ENCODE peak calls at places on chromosomes 2 and 18, in six cellular contexts. One of them, this sample, is unnamed.

GRCh38 chr2:235105821-235106359 is 154.1 kb downstream of the SH3BP4 start:
- DNase-seq in nephron progenitor cell: no peak
- DNase-seq in NCI-H1092 treated with DMSO at 0.1 percent for 48 hours: no peak
- DNase-seq in pancreas: no peak
- DNase-seq in AG09319: no peak
- DNase-seq in AG10803: no peak
- DNase-seq in this sample: no peak

GRCh38 chr18:26335139-26335933 is 109.1 kb downstream of the TAF4B start:
- DNase-seq in nephron progenitor cell: no peak
- DNase-seq in NCI-H1092 treated with DMSO at 0.1 percent for 48 hours: no peak
- DNase-seq in pancreas: no peak
- DNase-seq in AG09319: peak; percentile 19
- DNase-seq in AG10803: peak; percentile 20
- DNase-seq in this sample: peak; percentile 22

GRCh38 chr2:31138037-31138962 is at the start of gene GALNT14:
- DNase-seq in nephron progenitor cell: peak; percentile 79
- DNase-seq in NCI-H1092 treated with DMSO at 0.1 percent for 48 hours: peak; percentile 52
- DNase-seq in pancreas: peak; percentile 69
- DNase-seq in AG09319: peak; percentile 45
- DNase-seq in AG10803: peak; percentile 20
- DNase-seq in this sample: peak; percentile 79

GRCh38 chr18:50155406-50155805 is 39.5 kb downstream of the MYO5B start:
- DNase-seq in nephron progenitor cell: no peak
- DNase-seq in NCI-H1092 treated with DMSO at 0.1 percent for 48 hours: no peak
- DNase-seq in pancreas: no peak
- DNase-seq in AG09319: no peak
- DNase-seq in AG10803: no peak
- DNase-seq in this sample: no peak

GRCh38 chr2:189506514-189506976 is 65.3 kb downstream of the WDR75 start:
- DNase-seq in nephron progenitor cell: no peak
- DNase-seq in NCI-H1092 treated with DMSO at 0.1 percent for 48 hours: no peak
- DNase-seq in pancreas: no peak
- DNase-seq in AG09319: no peak
- DNase-seq in AG10803: no peak
- DNase-seq in this sample: no peak

GRCh38 chr2:106269591-106270291 is 75.6 kb upstream of the UXS1 start:
- DNase-seq in nephron progenitor cell: no peak
- DNase-seq in NCI-H1092 treated with DMSO at 0.1 percent for 48 hours: peak; percentile 64
- DNase-seq in pancreas: peak; percentile 95
- DNase-seq in AG09319: no peak
- DNase-seq in AG10803: no peak
- DNase-seq in this sample: no peak

GRCh38 chr2:70702711-70703395 is 65.1 kb downstream of the ADD2 start:
- DNase-seq in nephron progenitor cell: no peak
- DNase-seq in NCI-H1092 treated with DMSO at 0.1 percent for 48 hours: no peak
- DNase-seq in pancreas: no peak
- DNase-seq in AG09319: no peak
- DNase-seq in AG10803: no peak
- DNase-seq in this sample: no peak

GRCh38 chr2:45289997-45290673 is 280.9 kb upstream of the SIX2 start:
- DNase-seq in nephron progenitor cell: no peak
- DNase-seq in NCI-H1092 treated with DMSO at 0.1 percent for 48 hours: no peak
- DNase-seq in pancreas: no peak
- DNase-seq in AG09319: no peak
- DNase-seq in AG10803: no peak
- DNase-seq in this sample: no peak

GRCh38 chr18:8116346-8117007 is 492.8 kb upstream of the RAB12 start:
- DNase-seq in nephron progenitor cell: no peak
- DNase-seq in NCI-H1092 treated with DMSO at 0.1 percent for 48 hours: no peak
- DNase-seq in pancreas: no peak
- DNase-seq in AG09319: no peak
- DNase-seq in AG10803: peak; percentile 58
- DNase-seq in this sample: no peak

GRCh38 chr2:20615466-20616241 is 35.2 kb downstream of the HS1BP3 start:
- DNase-seq in nephron progenitor cell: no peak
- DNase-seq in NCI-H1092 treated with DMSO at 0.1 percent for 48 hours: no peak
- DNase-seq in pancreas: no peak
- DNase-seq in AG09319: no peak
- DNase-seq in AG10803: no peak
- DNase-seq in this sample: no peak

GRCh38 chr18:31487251-31488015 is 10.5 kb upstream of the DSG2 start:
- DNase-seq in nephron progenitor cell: no peak
- DNase-seq in NCI-H1092 treated with DMSO at 0.1 percent for 48 hours: no peak
- DNase-seq in pancreas: no peak
- DNase-seq in AG09319: no peak
- DNase-seq in AG10803: peak; percentile 71
- DNase-seq in this sample: no peak

GRCh38 chr18:56831988-56832387 is 180.8 kb downstream of the WDR7 start:
- DNase-seq in nephron progenitor cell: no peak
- DNase-seq in NCI-H1092 treated with DMSO at 0.1 percent for 48 hours: no peak
- DNase-seq in pancreas: no peak
- DNase-seq in AG09319: no peak
- DNase-seq in AG10803: no peak
- DNase-seq in this sample: no peak

GRCh38 chr2:104340162-104340561 is 513.8 kb upstream of the POU3F3 start:
- DNase-seq in nephron progenitor cell: no peak
- DNase-seq in NCI-H1092 treated with DMSO at 0.1 percent for 48 hours: no peak
- DNase-seq in pancreas: no peak
- DNase-seq in AG09319: no peak
- DNase-seq in AG10803: no peak
- DNase-seq in this sample: no peak

GRCh38 chr2:8452979-8453903 is 228.6 kb upstream of the ID2 start:
- DNase-seq in nephron progenitor cell: no peak
- DNase-seq in NCI-H1092 treated with DMSO at 0.1 percent for 48 hours: no peak
- DNase-seq in pancreas: no peak
- DNase-seq in AG09319: no peak
- DNase-seq in AG10803: peak; percentile 27
- DNase-seq in this sample: no peak

GRCh38 chr18:57466745-57467144 is 31.6 kb downstream of the ONECUT2 start:
- DNase-seq in nephron progenitor cell: no peak
- DNase-seq in NCI-H1092 treated with DMSO at 0.1 percent for 48 hours: no peak
- DNase-seq in pancreas: no peak
- DNase-seq in AG09319: no peak
- DNase-seq in AG10803: peak; percentile 1
- DNase-seq in this sample: no peak

GRCh38 chr2:75675908-75676307 is 29.3 kb downstream of the MRPL19 start:
- DNase-seq in nephron progenitor cell: no peak
- DNase-seq in NCI-H1092 treated with DMSO at 0.1 percent for 48 hours: no peak
- DNase-seq in pancreas: no peak
- DNase-seq in AG09319: no peak
- DNase-seq in AG10803: no peak
- DNase-seq in this sample: no peak

GRCh38 chr18:62486290-62486964 is 36.4 kb upstream of the ZCCHC2 start:
- DNase-seq in nephron progenitor cell: no peak
- DNase-seq in NCI-H1092 treated with DMSO at 0.1 percent for 48 hours: peak; percentile 4
- DNase-seq in pancreas: no peak
- DNase-seq in AG09319: no peak
- DNase-seq in AG10803: peak; percentile 5
- DNase-seq in this sample: no peak